ENCODE peak calls at places on chromosomes 5 and 9, in four cellular contexts. F is neural crest cell, O is WTC11, D is coronary artery. P is an unnamed sample.
A peak's percentile ranks its signal among the peaks of the same experiment; 100 is the strongest.

GRCh38 chr5:135718151-135718550 is 116.3 kb upstream of the SLC25A48 start:
- DNase-seq in F (no peak), O (no peak), D (no peak), P (no peak)

GRCh38 chr9:131015112-131015511 is 6.1 kb downstream of the LAMC3 start:
- DNase-seq in F (no peak), O (no peak), D (no peak), P (no peak)

GRCh38 chr9:86580688-86581087 is 226.5 kb upstream of the TUT7 start:
- DNase-seq in F (no peak), O (no peak), D (no peak), P (no peak)

GRCh38 chr9:86079421-86080111 is 19.8 kb downstream of the GOLM1 start:
- DNase-seq in F (no peak), O (no peak), D (no peak), P (no peak)

GRCh38 chr5:154829589-154830218 is 20.7 kb downstream of the FAXDC2 start:
- DNase-seq in F (no peak), O (no peak), D (no peak), P (no peak)

GRCh38 chr5:76813982-76814562 is 4.8 kb upstream of the F2RL1 start:
- DNase-seq in F (no peak), O (no peak), D (no peak), P (no peak)

GRCh38 chr5:111194053-111194452 is 30.1 kb upstream of the CAMK4 start:
- DNase-seq in F (no peak), O (no peak), D (no peak), P (no peak)

GRCh38 chr5:38831117-38831516 is 14.7 kb upstream of the OSMR start:
- DNase-seq in F (no peak), O (no peak), D (no peak), P (no peak)

GRCh38 chr9:121261107-121261460 is 6.9 kb upstream of the GSN start:
- DNase-seq in F (peak; percentile 36), O (no peak), D (no peak), P (no peak)

GRCh38 chr9:93776873-93777272 is 178.3 kb downstream of the BARX1 start:
- DNase-seq in F (no peak), O (no peak), D (no peak), P (no peak)

GRCh38 chr9:16092142-16092541 is 539.3 kb downstream of the CCDC171 start:
- DNase-seq in F (no peak), O (no peak), D (no peak), P (no peak)

GRCh38 chr9:98410185-98410697 is 154.8 kb upstream of the TBC1D2 start:
- DNase-seq in F (peak; percentile 12), O (peak; percentile 53), D (no peak), P (no peak)

GRCh38 chr9:21056931-21057330 is 20.8 kb downstream of the IFNB1 start:
- DNase-seq in F (no peak), O (no peak), D (no peak), P (no peak)

GRCh38 chr9:109414125-109414785 is 83.9 kb downstream of the PTPN3 start:
- DNase-seq in F (no peak), O (peak; percentile 46), D (no peak), P (no peak)

GRCh38 chr5:138438724-138439536 is at the start of gene REEP2:
- DNase-seq in F (peak; percentile 62), O (peak; percentile 74), D (no peak), P (no peak)

GRCh38 chr5:121793791-121794190 is 57.9 kb upstream of the FTMT start:
- DNase-seq in F (no peak), O (no peak), D (no peak), P (no peak)

GRCh38 chr5:119427052-119427451 is 25.2 kb upstream of the HSD17B4 start:
- DNase-seq in F (no peak), O (no peak), D (no peak), P (no peak)

GRCh38 chr9:120715331-120715924 is 1.2 kb upstream of the MEGF9 start:
- DNase-seq in F (peak; percentile 44), O (peak; percentile 43), D (peak; percentile 76), P (no peak)

GRCh38 chr9:79173932-79174331 is 397.8 kb upstream of the TLE4 start:
- DNase-seq in F (no peak), O (no peak), D (no peak), P (no peak)

GRCh38 chr5:146962801-146963355 is 84.3 kb upstream of the PPP2R2B start:
- DNase-seq in F (no peak), O (no peak), D (no peak), P (no peak)

GRCh38 chr9:114155263-114155966 is at the start of gene COL27A1:
- DNase-seq in F (peak; percentile 94), O (peak; percentile 96), D (peak; percentile 88), P (no peak)

GRCh38 chr9:34187891-34188240 is 9.0 kb downstream of the UBAP1 start:
- DNase-seq in F (no peak), O (no peak), D (no peak), P (no peak)

P was measured in NCI-H1417 treated with DMSO at 0.1 percent for 48 hours.